ENCODE peak calls at places on chromosome 3, in four cellular contexts. Z is CD8-positive, alpha-beta memory T cell; C is right cardiac atrium; O is A549. T is an unnamed sample.

GRCh38 chr3:59985643-59986200 is 935.9 kb upstream of the CFAP20DC start:
- DNase-seq in Z (no peak), C (no peak), O (no peak), T (no peak)

GRCh38 chr3:158532099-158532734 is 38.8 kb upstream of the MLF1 start:
- DNase-seq in Z (no peak), C (no peak), O (peak; percentile 71), T (no peak)

GRCh38 chr3:142649996-142650693 is 54.0 kb downstream of the PLS1 start:
- DNase-seq in Z (no peak), C (no peak), O (no peak), T (no peak)

GRCh38 chr3:109045271-109046051 is 72.5 kb downstream of the MORC1 start:
- DNase-seq in Z (no peak), C (no peak), O (no peak), T (no peak)

GRCh38 chr3:166283856-166284255 is 446.6 kb upstream of the BCHE start:
- DNase-seq in Z (no peak), C (no peak), O (peak; percentile 28), T (no peak)

GRCh38 chr3:187519428-187519890 is 150.7 kb downstream of the SST start:
- DNase-seq in Z (no peak), C (no peak), O (no peak), T (peak; percentile 70)

GRCh38 chr3:161104561-161105551 is at the start of gene B3GALNT1:
- DNase-seq in Z (no peak), C (peak; percentile 85), O (peak; percentile 4), T (no peak)

GRCh38 chr3:183491923-183492848 is 63.3 kb downstream of the KLHL6 start:
- DNase-seq in Z (no peak), C (peak; percentile 37), O (no peak), T (no peak)

GRCh38 chr3:143794793-143795462 is 53.3 kb downstream of the SLC9A9 start:
- DNase-seq in Z (no peak), C (no peak), O (no peak), T (no peak)

GRCh38 chr3:163056874-163057497 is 1560.4 kb downstream of the OTOL1 start:
- DNase-seq in Z (no peak), C (peak; percentile 44), O (peak; percentile 56), T (peak; percentile 58)

GRCh38 chr3:196632033-196632751 is 7.3 kb upstream of the NRROS start:
- DNase-seq in Z (peak; percentile 85), C (peak; percentile 96), O (peak; percentile 70), T (no peak)

GRCh38 chr3:151923901-151924300 is 50.5 kb downstream of the SUCNR1 start:
- DNase-seq in Z (no peak), C (no peak), O (no peak), T (no peak)

GRCh38 chr3:55571913-55572312 is 84.8 kb upstream of the WNT5A start:
- DNase-seq in Z (no peak), C (peak; percentile 88), O (no peak), T (peak; percentile 84)

GRCh38 chr3:35200056-35200455 is 439.3 kb upstream of the ARPP21 start:
- DNase-seq in Z (no peak), C (no peak), O (peak; percentile 15), T (no peak)

GRCh38 chr3:15805756-15806266 is 8.0 kb upstream of the ANKRD28 start:
- DNase-seq in Z (no peak), C (no peak), O (peak; percentile 50), T (no peak)

GRCh38 chr3:66555214-66555844 is 54.5 kb upstream of the LRIG1 start:
- DNase-seq in Z (no peak), C (no peak), O (peak; percentile 10), T (no peak)

GRCh38 chr3:27380433-27381357 is 11.5 kb upstream of the NEK10 start:
- DNase-seq in Z (no peak), C (no peak), O (no peak), T (no peak)

GRCh38 chr3:126450744-126451143 is 24.9 kb downstream of the ZXDC start:
- DNase-seq in Z (no peak), C (no peak), O (no peak), T (no peak)

GRCh38 chr3:184788751-184789150 is 23.2 kb upstream of the VPS8 start:
- DNase-seq in Z (no peak), C (no peak), O (no peak), T (no peak)

GRCh38 chr3:147419062-147419701 is 10.0 kb downstream of the ZIC1 start:
- DNase-seq in Z (no peak), C (peak; percentile 70), O (no peak), T (no peak)

GRCh38 chr3:169286992-169287391 is 376.5 kb downstream of the MECOM start:
- DNase-seq in Z (no peak), C (no peak), O (no peak), T (no peak)

GRCh38 chr3:169288548-169288947 is 375.0 kb downstream of the MECOM start:
- DNase-seq in Z (no peak), C (no peak), O (no peak), T (no peak)

GRCh38 chr3:169283902-169284451 is 379.5 kb downstream of the MECOM start:
- DNase-seq in Z (no peak), C (no peak), O (no peak), T (no peak)

GRCh38 chr3:169286214-169286613 is 377.3 kb downstream of the MECOM start:
- DNase-seq in Z (no peak), C (no peak), O (no peak), T (no peak)

DNA sequence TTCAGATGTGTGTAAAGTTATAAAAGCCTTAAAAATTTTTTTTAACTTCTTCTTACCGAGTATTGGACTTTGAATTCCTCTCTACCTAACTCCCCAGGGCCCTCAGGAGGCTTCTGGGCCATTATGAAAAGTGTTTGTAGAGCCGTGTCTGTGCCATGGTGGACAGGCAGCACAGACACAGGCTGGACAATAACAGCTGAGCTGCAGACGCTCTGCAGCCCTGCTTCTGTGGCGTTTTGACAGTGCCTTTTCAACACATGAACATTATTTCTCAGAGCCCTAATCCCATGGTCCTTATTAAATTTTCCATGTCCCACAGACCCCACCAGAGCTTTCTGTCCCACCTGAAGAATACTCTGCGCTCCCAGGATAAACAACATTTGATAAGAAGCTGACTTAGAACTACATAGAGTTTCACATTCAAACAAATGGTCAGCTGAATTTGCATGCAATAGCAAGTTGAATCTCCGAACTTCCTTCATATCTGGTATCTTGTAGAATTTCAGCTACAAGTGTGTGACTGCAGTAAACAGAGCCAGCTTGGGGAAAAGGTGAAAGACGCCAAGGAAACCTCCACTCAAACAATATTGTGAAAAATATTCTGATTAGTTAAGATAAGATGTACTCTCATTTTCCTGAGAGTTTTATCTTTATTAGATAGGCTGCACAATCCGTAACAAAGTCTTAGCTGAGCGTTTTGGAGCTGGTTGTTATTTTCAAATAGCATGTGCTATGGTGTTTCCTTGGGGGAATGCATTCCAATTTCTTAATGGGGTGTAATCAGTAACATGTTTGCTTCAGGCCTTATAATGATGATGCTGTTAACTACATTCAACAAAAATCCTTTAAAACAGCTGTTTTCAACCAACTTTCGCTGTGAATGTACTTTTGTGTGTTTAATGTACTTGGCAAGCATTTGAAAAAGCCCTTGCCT is 378.2 kb downstream of the MECOM start:
- DNase-seq in Z (no peak), C (peak; percentile 47), O (no peak), T (no peak)
- H3K4me3 ChIP-seq in Z (no peak overlapping the region), C (no peak overlapping the region), O (no peak overlapping the region), T (no peak overlapping the region)

GRCh38 chr3:181623924-181624694 is 87.6 kb upstream of the SOX2 start:
- DNase-seq in Z (no peak), C (peak; percentile 30), O (peak; percentile 9), T (no peak)
- H3K27ac ChIP-seq in Z (no peak overlapping the region), C (no peak overlapping the region), O (no peak overlapping the region), T (no peak overlapping the region)

DNA sequence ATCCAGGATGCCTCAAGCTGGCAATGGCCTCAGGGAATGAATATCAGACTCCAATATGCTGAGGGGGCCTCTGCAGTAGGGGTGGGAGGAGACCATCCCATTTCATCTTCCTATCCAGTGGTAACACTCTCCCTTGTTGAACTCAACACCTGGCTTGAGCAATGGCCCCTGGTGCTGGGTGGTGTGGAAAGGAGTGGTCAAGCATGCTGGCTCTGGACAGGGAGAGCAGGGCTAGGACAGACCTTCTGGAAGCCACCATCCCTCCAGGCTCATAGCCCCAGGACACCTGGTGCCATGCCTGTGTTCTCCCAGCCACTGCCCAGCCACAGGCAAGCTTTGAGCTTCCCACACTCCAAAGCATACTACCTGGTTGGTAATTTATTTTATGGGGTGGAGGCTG is 9.6 kb downstream of the DNAH1 start:
- DNase-seq in Z (no peak), C (no peak), O (no peak), T (no peak)
- H3K4me3 ChIP-seq in Z (no peak overlapping the region), C (no peak overlapping the region), O (no peak overlapping the region), T (no peak overlapping the region)

GRCh38 chr3:12394516-12395271 is 89.6 kb upstream of the TSEN2 start:
- DNase-seq in Z (no peak), C (no peak), O (no peak), T (no peak)

GRCh38 chr3:12392101-12392878 is 92.0 kb upstream of the TSEN2 start:
- DNase-seq in Z (no peak), C (no peak), O (no peak), T (no peak)

GRCh38 chr3:12396475-12396874 is 87.8 kb upstream of the TSEN2 start:
- DNase-seq in Z (no peak), C (no peak), O (no peak), T (no peak)

GRCh38 chr3:12395349-12396012 is 88.8 kb upstream of the TSEN2 start:
- DNase-seq in Z (no peak), C (no peak), O (no peak), T (no peak)

DNA sequence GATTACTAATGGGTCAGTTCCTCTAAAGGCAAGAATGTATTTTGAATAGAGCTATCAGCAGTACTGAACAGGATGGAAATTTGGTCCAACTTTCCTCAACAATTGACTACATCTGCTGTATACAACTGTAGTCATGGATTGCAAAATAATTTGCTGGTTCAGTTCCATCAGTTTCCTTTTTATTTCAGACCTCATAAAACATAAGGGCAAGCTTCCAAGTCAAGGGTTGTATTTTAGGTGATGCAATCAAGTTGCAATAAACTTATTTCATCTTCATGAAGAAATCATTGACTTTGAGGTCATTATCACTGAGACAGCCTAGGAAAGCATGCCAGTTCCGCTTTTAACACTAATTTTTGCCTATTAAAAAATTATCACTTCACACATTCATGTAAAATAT is 90.4 kb upstream of the TSEN2 start:
- DNase-seq in Z (no peak), C (no peak), O (peak; percentile 46), T (no peak)
- H3K27ac ChIP-seq in Z (no peak overlapping the region), C (no peak overlapping the region), O (peak overlapping the region; percentile 65), T (no peak overlapping the region)

GRCh38 chr3:4351872-4352271 is 48.7 kb downstream of the SETMAR start:
- DNase-seq in Z (no peak), C (no peak), O (no peak), T (no peak)
- H3K4me3 ChIP-seq in Z (no peak overlapping the region), C (no peak overlapping the region), O (no peak overlapping the region), T (no peak overlapping the region)

GRCh38 chr3:178507507-178508442 is 28.5 kb upstream of the KCNMB2 start:
- DNase-seq in Z (no peak), C (peak; percentile 53), O (no peak), T (no peak)

GRCh38 chr3:178505832-178506231 is 30.4 kb upstream of the KCNMB2 start:
- DNase-seq in Z (no peak), C (no peak), O (no peak), T (no peak)

GRCh38 chr3:178500631-178501030 is 35.6 kb upstream of the KCNMB2 start:
- DNase-seq in Z (no peak), C (no peak), O (no peak), T (no peak)

GRCh38 chr3:178508443-178508825 is 27.8 kb upstream of the KCNMB2 start:
- DNase-seq in Z (no peak), C (no peak), O (no peak), T (no peak)

GRCh38 chr3:178504128-178504527 is 32.1 kb upstream of the KCNMB2 start:
- DNase-seq in Z (no peak), C (no peak), O (no peak), T (no peak)
- H3K27ac ChIP-seq in Z (no peak overlapping the region), C (no peak overlapping the region), O (no peak overlapping the region), T (no peak overlapping the region)

GRCh38 chr3:46692566-46692983 is 904 bp downstream of the ALS2CL start:
- DNase-seq in Z (no peak), C (no peak), O (peak; percentile 67), T (no peak)
- H3K4me3 ChIP-seq in Z (peak overlapping the region; percentile 81), C (peak overlapping the region; percentile 57), O (peak overlapping the region; percentile 80), T (no peak overlapping the region)

T was measured in iPS DF 6.9.